ENCODE peak calls at places on chromosomes 12 and 14, in eight cellular contexts. O, M, D, K, C, A, T and F are unnamed samples.
A peak's percentile ranks its signal among the peaks of the same experiment; 100 is the strongest.

GRCh38 chr14:90721619-90722305 is 94.5 kb downstream of the TTC7B start:
- DNase-seq in O (no peak), M (no peak), D (peak; percentile 29), K (no peak), C (no peak), A (peak; percentile 69), T (no peak), F (peak; percentile 36)

GRCh38 chr14:67285876-67286452 is 44.7 kb downstream of the PALS1 start:
- DNase-seq in O (no peak), M (peak; percentile 82), D (peak; percentile 11), K (no peak), C (no peak), A (peak; percentile 39), T (no peak), F (no peak)

GRCh38 chr14:68733086-68733621 is 59.7 kb downstream of the ZFP36L1 start:
- DNase-seq in O (no peak), M (no peak), D (peak; percentile 48), K (no peak), C (no peak), A (no peak), T (peak; percentile 45), F (peak; percentile 51)

GRCh38 chr14:106442857-106443256 is 916.5 kb downstream of the TMEM121 start:
- DNase-seq in O (no peak), M (no peak), D (no peak), K (no peak), C (no peak), A (no peak), T (no peak), F (no peak)

GRCh38 chr12:128848371-128848770 is 4.9 kb upstream of the GLT1D1 start:
- DNase-seq in O (no peak), M (no peak), D (no peak), K (no peak), C (no peak), A (no peak), T (no peak), F (no peak)

GRCh38 chr12:60494249-60494648 is 898.4 kb downstream of the SLC16A7 start:
- DNase-seq in O (no peak), M (peak; percentile 59), D (peak; percentile 37), K (no peak), C (no peak), A (peak; percentile 31), T (no peak), F (peak; percentile 15)

GRCh38 chr14:67359319-67359774 is 257 bp downstream of the ATP6V1D start:
- DNase-seq in O (peak; percentile 82), M (peak; percentile 54), D (no peak), K (no peak), C (no peak), A (no peak), T (peak; percentile 33), F (no peak)

GRCh38 chr14:31933716-31934115 is 143.4 kb upstream of the ARHGAP5 start:
- DNase-seq in O (no peak), M (peak; percentile 60), D (no peak), K (no peak), C (no peak), A (no peak), T (no peak), F (no peak)

DNA sequence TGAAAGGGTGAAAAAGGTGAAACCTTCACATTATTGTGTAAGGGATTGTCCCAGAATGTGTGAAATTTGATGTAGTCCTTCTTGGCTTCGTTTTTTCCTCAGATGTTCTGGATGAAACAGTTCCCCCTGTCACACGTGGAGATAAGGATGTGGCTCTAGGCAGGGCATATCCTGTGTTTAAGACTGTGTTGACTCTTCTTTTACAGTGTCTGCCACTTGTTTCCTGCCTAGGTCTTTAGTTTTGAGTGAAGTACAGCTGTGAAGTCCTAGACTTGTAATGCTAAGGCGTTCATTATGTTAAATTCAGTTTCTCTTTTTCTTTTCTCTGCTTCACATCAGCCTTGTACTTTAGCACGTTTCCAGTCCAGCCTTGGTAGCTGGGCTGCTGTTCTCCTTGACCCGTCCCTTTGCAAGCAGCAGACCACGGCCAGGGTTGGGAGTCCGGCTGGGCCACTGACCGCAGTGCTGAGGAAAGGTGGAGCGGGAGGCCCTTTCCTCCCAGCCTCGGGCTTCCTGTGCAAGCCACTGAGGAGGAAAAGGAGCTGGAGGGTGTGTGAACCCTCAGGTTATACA is 59.1 kb downstream of the RASSF3 start:
- DNase-seq in O (peak; percentile 87), M (peak; percentile 42), D (peak; percentile 17), K (peak; percentile 73), C (peak; percentile 46), A (no peak), T (peak; percentile 38), F (no peak)
- H3K4me1 ChIP-seq in O (peaks cover 98% of the 10 kb centered on the region), M (peaks cover 80% of the 10 kb centered on the region), D (peaks cover 42% of the 10 kb centered on the region), K (peaks cover 100% of the 10 kb centered on the region), C (peaks cover 30% of the 10 kb centered on the region), A (peaks cover 88% of the 10 kb centered on the region), T (peaks cover 37% of the 10 kb centered on the region), F (peaks cover 31% of the 10 kb centered on the region)

GRCh38 chr12:11746940-11747716 is 97.7 kb downstream of the ETV6 start:
- DNase-seq in O (no peak), M (no peak), D (no peak), K (no peak), C (no peak), A (no peak), T (no peak), F (no peak)
- H3K27ac ChIP-seq in O (peak overlapping the region; percentile 70), M (no peak overlapping the region), D (peak overlapping the region; percentile 89), K (no peak overlapping the region), C (no peak overlapping the region), A (no peak overlapping the region), T (peak overlapping the region; percentile 52), F (no peak overlapping the region)

DNA sequence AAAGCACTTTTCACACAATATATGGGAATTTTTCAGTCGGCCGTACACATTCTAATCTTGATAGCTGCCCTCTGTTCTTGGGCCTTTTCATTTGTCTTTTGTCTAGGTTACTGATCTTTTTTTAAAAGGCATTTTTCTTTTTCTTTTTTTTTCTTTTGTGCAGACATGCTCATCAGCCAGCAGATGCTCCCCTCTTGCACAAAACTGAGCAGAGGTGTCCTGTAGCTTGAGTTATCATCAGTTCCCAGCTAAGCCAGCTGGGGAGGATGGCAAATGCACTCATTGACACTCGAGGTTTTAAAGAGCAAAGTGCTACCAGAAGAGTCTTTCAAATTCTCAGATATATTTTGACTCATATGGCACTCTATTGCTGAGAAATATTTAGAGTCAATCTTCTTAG is 913.9 kb upstream of the SEL1L start:
- DNase-seq in O (no peak), M (peak; percentile 19), D (no peak), K (no peak), C (no peak), A (no peak), T (no peak), F (no peak)
- TF ChIP-seq CTCF in O (no peak), M (peak; percentile 34), D (no peak), K (no peak), C (no peak), A (no peak), T (no peak), F (no peak)

GRCh38 chr12:77640356-77640755 is 190.3 kb upstream of the NAV3 start:
- DNase-seq in O (no peak), M (no peak), D (no peak), K (no peak), C (no peak), A (no peak), T (no peak), F (no peak)
- H3K4me1 ChIP-seq in O (no peaks in the 10 kb centered on the region), M (peaks cover 35% of the 10 kb centered on the region), D (no peaks in the 10 kb centered on the region), K (no peaks in the 10 kb centered on the region), C (no peaks in the 10 kb centered on the region), A (no peaks in the 10 kb centered on the region), T (no peaks in the 10 kb centered on the region), F (no peaks in the 10 kb centered on the region)

DNA sequence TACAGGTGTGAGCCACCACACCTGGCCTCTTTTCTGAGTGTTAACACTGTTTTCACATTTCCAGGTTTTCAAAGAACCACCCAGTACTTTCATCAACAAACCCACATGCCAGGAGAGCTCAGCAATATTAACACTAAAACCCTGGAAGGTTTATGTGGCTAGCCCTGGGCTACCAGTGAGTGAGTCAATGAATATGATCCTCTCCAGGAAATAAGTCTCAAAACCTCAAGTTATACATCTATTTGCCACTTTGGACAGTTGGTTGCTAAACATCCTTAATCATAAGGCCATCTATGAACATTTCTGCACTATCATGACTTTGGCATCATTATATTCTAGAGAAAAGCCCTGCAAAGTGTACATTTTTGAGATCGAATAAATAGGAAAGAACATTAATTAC is 6.3 kb upstream of the CDKL1 start:
- DNase-seq in O (no peak), M (no peak), D (peak; percentile 42), K (no peak), C (no peak), A (no peak), T (no peak), F (peak; percentile 19)
- H3K27ac ChIP-seq in O (no peak overlapping the region), M (no peak overlapping the region), D (no peak overlapping the region), K (no peak overlapping the region), C (no peak overlapping the region), A (no peak overlapping the region), T (no peak overlapping the region), F (no peak overlapping the region)

GRCh38 chr12:29238822-29239291 is 89.8 kb downstream of the FAR2 start:
- DNase-seq in O (no peak), M (no peak), D (peak; percentile 22), K (no peak), C (no peak), A (no peak), T (no peak), F (peak; percentile 55)

GRCh38 chr12:29242921-29243431 is 93.9 kb downstream of the FAR2 start:
- DNase-seq in O (no peak), M (no peak), D (no peak), K (no peak), C (no peak), A (no peak), T (no peak), F (no peak)

GRCh38 chr12:29240441-29240840 is 91.4 kb downstream of the FAR2 start:
- DNase-seq in O (no peak), M (no peak), D (no peak), K (no peak), C (no peak), A (no peak), T (no peak), F (no peak)

GRCh38 chr12:29241821-29242591 is 92.9 kb downstream of the FAR2 start:
- DNase-seq in O (no peak), M (peak; percentile 10), D (peak; percentile 90), K (peak; percentile 45), C (no peak), A (peak; percentile 49), T (peak; percentile 51), F (peak; percentile 79)

DNA sequence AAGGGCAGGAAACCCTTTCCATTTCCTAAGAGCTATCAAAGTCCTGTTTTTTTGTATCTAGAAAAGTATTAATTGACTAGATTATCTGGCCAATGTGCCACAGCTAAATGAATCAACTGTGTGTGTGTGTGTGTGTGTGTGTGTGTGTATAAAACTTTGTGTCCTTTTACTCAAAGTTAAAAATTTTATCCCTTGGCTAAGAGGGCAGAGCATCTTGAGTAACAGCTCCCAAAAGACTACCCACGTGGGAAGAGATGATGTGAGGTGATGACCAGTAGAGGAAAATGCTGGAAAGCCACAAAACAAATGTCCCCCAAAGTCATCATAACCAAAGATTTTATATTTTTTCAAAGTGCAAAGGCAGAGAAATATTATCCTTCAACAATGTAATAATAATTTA is 90.3 kb downstream of the FAR2 start:
- DNase-seq in O (no peak), M (no peak), D (no peak), K (no peak), C (no peak), A (no peak), T (no peak), F (no peak)
- TF ChIP-seq CTCF in O (no peak), M (no peak), D (no peak), K (no peak), C (no peak), A (no peak), T (no peak), F (no peak)

GRCh38 chr12:91877022-91877421 is 268.6 kb downstream of the BTG1 start:
- DNase-seq in O (no peak), M (no peak), D (no peak), K (peak; percentile 52), C (peak; percentile 20), A (no peak), T (peak; percentile 42), F (no peak)
- H3K4me1 ChIP-seq in O (peaks cover 23% of the 10 kb centered on the region), M (no peaks in the 10 kb centered on the region), D (no peaks in the 10 kb centered on the region), K (peaks cover 6% of the 10 kb centered on the region), C (no peaks in the 10 kb centered on the region), A (no peaks in the 10 kb centered on the region), T (peaks cover 3% of the 10 kb centered on the region), F (no peaks in the 10 kb centered on the region)